ENCODE peak calls at places on chromosomes 1 and 21, in four cellular contexts. B, O, R and T are unnamed samples.

GRCh38 chr1:1178794-1179331 is 5.2 kb downstream of the TTLL10 start:
- DNase-seq in B (no peak), O (no peak), R (no peak), T (no peak)

GRCh38 chr1:62508187-62508758 is 71.4 kb downstream of the USP1 start:
- DNase-seq in B (no peak), O (peak; percentile 58), R (peak; percentile 59), T (no peak)

GRCh38 chr21:27802816-27803475 is 836.1 kb upstream of the ADAMTS5 start:
- DNase-seq in B (peak; percentile 36), O (peak; percentile 53), R (peak; percentile 56), T (peak; percentile 38)

GRCh38 chr1:9111957-9112356 is 16.9 kb downstream of the GPR157 start:
- DNase-seq in B (no peak), O (peak; percentile 20), R (no peak), T (no peak)

GRCh38 chr1:72283204-72284083 is 1.1 kb upstream of the NEGR1 start:
- DNase-seq in B (peak; percentile 42), O (peak; percentile 68), R (peak; percentile 88), T (peak; percentile 67)

GRCh38 chr1:98975113-98975512 is 29.5 kb downstream of the PLPPR5 start:
- DNase-seq in B (no peak), O (no peak), R (peak; percentile 43), T (no peak)

GRCh38 chr1:3910049-3910731 is 10.1 kb upstream of the C1orf174 start:
- DNase-seq in B (no peak), O (no peak), R (no peak), T (peak; percentile 15)

GRCh38 chr1:12166834-12167492 is at the start of gene TNFRSF1B:
- DNase-seq in B (peak; percentile 31), O (no peak), R (peak; percentile 27), T (peak; percentile 68)

GRCh38 chr1:152036316-152037216 is at the start of gene S100A11:
- DNase-seq in B (peak; percentile 59), O (peak; percentile 94), R (peak; percentile 87), T (peak; percentile 84)

GRCh38 chr1:33365560-33365997 is 44.7 kb upstream of the A3GALT2 start:
- DNase-seq in B (no peak), O (no peak), R (peak; percentile 84), T (no peak)

GRCh38 chr1:197041486-197042353 is 25.3 kb downstream of the F13B start:
- DNase-seq in B (no peak), O (no peak), R (no peak), T (no peak)

GRCh38 chr1:81111818-81112217 is 688.9 kb upstream of the ADGRL2 start:
- DNase-seq in B (no peak), O (peak; percentile 21), R (peak; percentile 13), T (no peak)

GRCh38 chr1:29478879-29479278 is 242.6 kb downstream of the PTPRU start:
- DNase-seq in B (no peak), O (no peak), R (no peak), T (no peak)

GRCh38 chr1:222935239-222935900 is 120.5 kb downstream of the DISP1 start:
- DNase-seq in B (no peak), O (no peak), R (no peak), T (no peak)

GRCh38 chr1:222933273-222933672 is 118.4 kb downstream of the DISP1 start:
- DNase-seq in B (no peak), O (no peak), R (no peak), T (no peak)

GRCh38 chr1:222928212-222928611 is 113.4 kb downstream of the DISP1 start:
- DNase-seq in B (peak; percentile 44), O (no peak), R (peak; percentile 23), T (peak; percentile 66)

GRCh38 chr1:222930097-222930496 is 115.3 kb downstream of the DISP1 start:
- DNase-seq in B (no peak), O (no peak), R (no peak), T (no peak)

GRCh38 chr1:222931018-222931417 is 116.2 kb downstream of the DISP1 start:
- DNase-seq in B (no peak), O (no peak), R (peak; percentile 61), T (no peak)
- TF ChIP-seq CTCF in B (no peak), O (no peak), R (no peak), T (no peak)

DNA sequence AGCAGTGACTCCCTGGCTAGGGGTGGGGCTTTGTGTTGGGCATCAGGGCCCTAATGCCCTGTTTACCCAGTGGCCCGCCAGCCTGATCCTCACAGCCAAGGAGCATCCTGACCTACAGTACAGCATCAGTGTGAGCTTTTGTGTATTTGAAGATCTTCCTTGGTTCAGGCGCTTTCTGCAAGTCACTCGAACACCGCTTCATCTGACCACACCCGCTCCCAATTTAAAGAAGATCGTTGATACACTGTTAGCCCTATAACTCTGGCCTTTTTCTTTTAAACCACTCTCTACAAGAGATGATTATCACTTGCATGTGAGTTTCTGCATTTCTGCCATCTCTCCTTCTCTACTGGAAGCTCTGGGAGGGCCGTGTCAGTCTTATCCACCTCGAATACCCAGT is 11.9 kb upstream of the BGLAP start:
- DNase-seq in B (no peak), O (no peak), R (no peak), T (no peak)
- TF ChIP-seq CTCF in B (no peak), O (no peak), R (no peak), T (no peak)

DNA sequence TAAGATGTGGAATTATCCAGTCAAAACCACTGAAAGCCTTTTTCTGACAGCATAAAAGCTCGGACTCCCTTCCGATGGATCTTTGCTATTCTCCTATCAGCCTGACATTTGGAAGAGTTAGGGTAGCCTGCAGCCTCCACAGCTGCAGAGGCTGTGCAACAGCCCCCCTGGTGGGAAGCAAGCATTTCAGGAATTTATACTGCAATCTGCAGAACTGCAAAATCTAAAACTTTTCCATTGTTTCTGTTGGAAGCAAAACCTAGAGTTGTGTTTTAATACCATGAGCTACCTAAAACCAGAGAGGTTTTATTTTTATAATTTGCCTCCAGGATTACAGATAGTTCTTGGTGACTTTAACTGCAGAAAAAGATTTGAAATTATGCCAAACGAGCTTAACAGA is 64.5 kb downstream of the PRDM2 start:
- DNase-seq in B (no peak), O (no peak), R (peak; percentile 41), T (no peak)
- TF ChIP-seq CTCF in B (peak; percentile 15), O (no peak), R (peak; percentile 16), T (no peak)

DNA sequence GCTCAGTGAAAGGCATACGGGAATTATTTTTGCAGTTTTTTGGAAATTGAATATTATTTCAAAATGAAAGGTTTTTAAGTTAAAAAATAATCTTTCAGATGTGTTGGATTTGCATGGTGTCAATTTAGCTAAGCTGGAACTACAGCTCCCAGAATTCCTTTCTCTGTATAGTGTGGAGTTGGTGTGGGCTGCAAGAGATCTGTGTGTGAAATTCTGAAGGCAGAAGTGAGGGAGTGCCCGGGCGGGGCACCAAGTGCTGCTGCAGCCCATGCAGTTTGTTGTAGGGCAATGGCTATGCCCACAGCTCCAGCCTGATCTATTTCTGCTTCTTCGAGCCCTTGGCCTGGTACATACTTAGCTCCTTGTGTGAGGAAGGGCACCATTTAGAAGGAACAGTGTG is 60.5 kb upstream of the CSF1 start:
- DNase-seq in B (no peak), O (peak; percentile 33), R (no peak), T (no peak)
- TF ChIP-seq CTCF in B (no peak), O (no peak), R (no peak), T (no peak)

DNA sequence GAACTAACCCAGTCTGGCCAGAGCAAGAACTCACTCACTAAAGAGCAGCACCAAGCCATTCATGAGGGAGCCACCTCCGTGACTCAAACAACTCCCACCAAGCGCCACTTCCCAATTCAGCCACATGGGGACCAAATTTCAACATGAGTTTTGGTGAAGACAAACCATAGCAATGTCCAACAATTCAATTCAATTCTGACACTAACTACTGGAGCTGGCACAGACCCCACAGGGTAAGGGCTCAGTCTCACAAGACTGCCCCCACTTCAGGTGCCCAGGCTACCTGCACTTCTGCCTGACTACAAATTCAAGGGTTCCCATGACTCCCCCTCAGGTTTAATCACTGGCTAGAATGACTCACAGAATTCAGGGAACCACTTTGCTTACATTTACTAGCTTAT is 48.8 kb upstream of the RAP1A start:
- DNase-seq in B (peak; percentile 28), O (peak; percentile 36), R (no peak), T (peak; percentile 37)
- TF ChIP-seq CTCF in B (peak; percentile 45), O (no peak), R (peak; percentile 37), T (peak; percentile 21)

GRCh38 chr1:83769594-83770321 is 229.2 kb downstream of the TTLL7 start:
- DNase-seq in B (no peak), O (no peak), R (no peak), T (no peak)
- TF ChIP-seq CTCF in B (no peak), O (no peak), R (no peak), T (no peak)